ENCODE peak calls at places on chromosomes 13 and 19, in four cellular contexts. B is GF-D8; R is retinal pigment epithelial cell; L is activated CD8-positive, alpha-beta memory T cell treated with anti-CD3 and anti-CD28 coated beads for 4 hours. H is an unnamed sample.

GRCh38 chr13:39269411-39269810 is 231.2 kb downstream of the NHLRC3 start:
- DNase-seq in B (no peak), R (no peak), L (no peak), H (no peak)

GRCh38 chr19:18464646-18465045 is 26.7 kb upstream of the ISYNA1 start:
- DNase-seq in B (no peak), R (peak), L (no peak), H (no peak)

GRCh38 chr13:50891206-50891605 is 18.4 kb upstream of the RNASEH2B start:
- DNase-seq in B (peak), R (no peak), L (no peak), H (no peak)

GRCh38 chr13:36282818-36283432 is 14.7 kb downstream of the CCDC169 start:
- DNase-seq in B (no peak), R (no peak), L (no peak), H (no peak)

GRCh38 chr13:71149498-71150363 is 717.3 kb downstream of the DACH1 start:
- DNase-seq in B (no peak), R (no peak), L (no peak), H (no peak)

GRCh38 chr19:47600246-47601179 is 8.4 kb upstream of the BICRA start:
- DNase-seq in B (peak), R (peak), L (peak), H (peak)

GRCh38 chr19:11506101-11506555 is 489 bp upstream of the ZNF653 start:
- DNase-seq in B (no peak), R (no peak), L (no peak), H (no peak)

GRCh38 chr19:11079999-11080398 is 9.3 kb upstream of the LDLR start:
- DNase-seq in B (no peak), R (no peak), L (no peak), H (no peak)

GRCh38 chr13:107882708-107883560 is 332.4 kb downstream of the LIG4 start:
- DNase-seq in B (no peak), R (no peak), L (no peak), H (no peak)

GRCh38 chr13:32811297-32811800 is 204.9 kb upstream of the KL start:
- DNase-seq in B (peak), R (no peak), L (no peak), H (no peak)

GRCh38 chr19:49468199-49468598 is 5.8 kb upstream of the FLT3LG start:
- DNase-seq in B (no peak), R (no peak), L (no peak), H (no peak)

GRCh38 chr13:97460853-97461252 is 26.9 kb downstream of the RAP2A start:
- DNase-seq in B (no peak), R (no peak), L (no peak), H (no peak)

GRCh38 chr13:27362064-27362751 is 62.2 kb upstream of the GTF3A start:
- DNase-seq in B (peak), R (no peak), L (peak), H (no peak)

GRCh38 chr19:23391239-23391638 is 4.0 kb downstream of the ZNF91 start:
- DNase-seq in B (no peak), R (no peak), L (no peak), H (no peak)

GRCh38 chr19:35379992-35380391 is 9.1 kb downstream of the GPR42 start:
- DNase-seq in B (no peak), R (no peak), L (no peak), H (no peak)

GRCh38 chr13:91014696-91015095 is 332.8 kb upstream of the MIR17HG start:
- DNase-seq in B (no peak), R (peak), L (no peak), H (no peak)

GRCh38 chr13:41178040-41178439 is 16.3 kb downstream of the KBTBD7 start:
- DNase-seq in B (peak), R (peak), L (no peak), H (no peak)

GRCh38 chr13:49098198-49098597 is 121.9 kb upstream of the MLNR start:
- DNase-seq in B (no peak), R (peak), L (no peak), H (no peak)

GRCh38 chr19:4523306-4524110 is 5.2 kb upstream of the PLIN4 start:
- DNase-seq in B (no peak), R (no peak), L (no peak), H (no peak)

GRCh38 chr13:33204130-33204927 is 81.2 kb downstream of the STARD13 start:
- DNase-seq in B (no peak), R (no peak), L (no peak), H (no peak)

GRCh38 chr13:27182844-27183497 is 11.4 kb upstream of the USP12 start:
- DNase-seq in B (no peak), R (no peak), L (no peak), H (no peak)

GRCh38 chr13:65940720-65941119 is 1289.4 kb downstream of the PCDH9 start:
- DNase-seq in B (no peak), R (no peak), L (no peak), H (no peak)

GRCh38 chr19:1161716-1162115 is 12.4 kb downstream of the SBNO2 start:
- DNase-seq in B (no peak), R (no peak), L (no peak), H (no peak)

GRCh38 chr13:111038887-111039286 is 76.2 kb upstream of the ARHGEF7 start:
- DNase-seq in B (no peak), R (no peak), L (no peak), H (no peak)

GRCh38 chr13:26897706-26898550 is 137.3 kb upstream of the GPR12 start:
- DNase-seq in B (no peak), R (no peak), L (no peak), H (no peak)

GRCh38 chr13:110382229-110382628 is 75.1 kb downstream of the COL4A2 start:
- DNase-seq in B (no peak), R (no peak), L (no peak), H (no peak)

GRCh38 chr19:57350877-57351805 is at the start of gene ZNF304:
- DNase-seq in B (peak), R (peak), L (peak), H (no peak)

GRCh38 chr19:39907213-39907612 is 27.2 kb downstream of the FCGBP start:
- DNase-seq in B (no peak), R (no peak), L (no peak), H (no peak)

GRCh38 chr19:34225659-34226015 is 28.7 kb upstream of the GARRE1 start:
- DNase-seq in B (no peak), R (no peak), L (no peak), H (no peak)

GRCh38 chr19:42065511-42065910 is 4.5 kb downstream of the GRIK5 start:
- DNase-seq in B (no peak), R (no peak), L (no peak), H (no peak)

GRCh38 chr19:30314805-30315155 is 57.4 kb upstream of the ZNF536 start:
- DNase-seq in B (no peak), R (no peak), L (no peak), H (no peak)

GRCh38 chr19:46990998-46991676 is 28.5 kb upstream of the NPAS1 start:
- DNase-seq in B (no peak), R (no peak), L (peak), H (no peak)

GRCh38 chr19:55688422-55689218 is 13.6 kb downstream of the EPN1 start:
- DNase-seq in B (no peak), R (no peak), L (no peak), H (no peak)

GRCh38 chr19:10001899-10002298 is 8.4 kb downstream of the COL5A3 start:
- DNase-seq in B (no peak), R (no peak), L (no peak), H (no peak)

GRCh38 chr13:59318320-59318930 is 845.3 kb downstream of the DIAPH3 start:
- DNase-seq in B (no peak), R (peak), L (peak), H (no peak)

GRCh38 chr13:28679628-28680027 is 20.7 kb downstream of the POMP start:
- DNase-seq in B (no peak), R (no peak), L (no peak), H (no peak)

GRCh38 chr19:30719189-30719990 is 347.2 kb downstream of the ZNF536 start:
- DNase-seq in B (no peak), R (no peak), L (no peak), H (no peak)

GRCh38 chr13:61988810-61989209 is 573.2 kb upstream of the PCDH20 start:
- DNase-seq in B (no peak), R (no peak), L (no peak), H (no peak)